ENCODE peak calls at places on chromosomes 3 and 15, in eight cellular contexts. Z, B, H, M, Q, J, A and C are unnamed samples.

GRCh38 chr3:189771842-189772494 is 140.8 kb downstream of the TP63 start:
- DNase-seq in Z (no peak), B (no peak), H (no peak), M (no peak), Q (no peak), J (no peak), A (no peak), C (no peak)

GRCh38 chr15:79339588-79340314 is 28.8 kb downstream of the TMED3 start:
- DNase-seq in Z (peak; percentile 66), B (no peak), H (peak; percentile 75), M (no peak), Q (peak; percentile 8), J (no peak), A (peak; percentile 53), C (no peak)

GRCh38 chr3:34947849-34948248 is 691.5 kb upstream of the ARPP21 start:
- DNase-seq in Z (no peak), B (no peak), H (peak; percentile 89), M (no peak), Q (no peak), J (no peak), A (peak; percentile 14), C (no peak)

GRCh38 chr3:139506792-139507191 is 30.5 kb upstream of the RBP2 start:
- DNase-seq in Z (peak; percentile 30), B (no peak), H (no peak), M (no peak), Q (peak; percentile 75), J (no peak), A (peak; percentile 12), C (no peak)

GRCh38 chr15:31352283-31352880 is 25.7 kb downstream of the KLF13 start:
- DNase-seq in Z (no peak), B (no peak), H (peak; percentile 23), M (no peak), Q (peak; percentile 62), J (no peak), A (no peak), C (no peak)

GRCh38 chr3:126438746-126439145 is 36.9 kb downstream of the ZXDC start:
- DNase-seq in Z (no peak), B (no peak), H (no peak), M (no peak), Q (no peak), J (no peak), A (no peak), C (no peak)

GRCh38 chr3:51799879-51800757 is 21.1 kb upstream of the IQCF6 start:
- DNase-seq in Z (peak; percentile 86), B (no peak), H (peak; percentile 85), M (no peak), Q (peak; percentile 40), J (peak; percentile 9), A (peak; percentile 84), C (peak; percentile 41)

GRCh38 chr15:27587810-27588209 is 511.3 kb downstream of the OCA2 start:
- DNase-seq in Z (no peak), B (no peak), H (no peak), M (no peak), Q (no peak), J (no peak), A (peak; percentile 88), C (no peak)

GRCh38 chr3:49377483-49377882 is 19.3 kb upstream of the GPX1 start:
- DNase-seq in Z (peak; percentile 56), B (no peak), H (peak; percentile 55), M (no peak), Q (no peak), J (no peak), A (no peak), C (no peak)

GRCh38 chr3:115658337-115659181 is 35.2 kb downstream of the GAP43 start:
- DNase-seq in Z (peak; percentile 66), B (peak; percentile 38), H (peak; percentile 90), M (peak; percentile 85), Q (peak; percentile 63), J (peak; percentile 42), A (peak; percentile 91), C (peak; percentile 30)

GRCh38 chr3:132368515-132368914 is 48.8 kb upstream of the DNAJC13 start:
- DNase-seq in Z (no peak), B (no peak), H (no peak), M (no peak), Q (no peak), J (no peak), A (no peak), C (no peak)

GRCh38 chr3:47296562-47297302 is 14.0 kb downstream of the KLHL18 start:
- DNase-seq in Z (no peak), B (no peak), H (no peak), M (no peak), Q (no peak), J (no peak), A (no peak), C (no peak)

GRCh38 chr3:14780927-14781507 is 37.7 kb upstream of the FGD5 start:
- DNase-seq in Z (peak; percentile 74), B (no peak), H (peak; percentile 80), M (no peak), Q (peak; percentile 79), J (no peak), A (peak; percentile 80), C (peak; percentile 78)

GRCh38 chr15:40360015-40360414 is 2.0 kb downstream of the DISP2 start:
- DNase-seq in Z (no peak), B (no peak), H (no peak), M (no peak), Q (no peak), J (no peak), A (no peak), C (no peak)

GRCh38 chr15:40355976-40356585 is 1.9 kb upstream of the DISP2 start:
- DNase-seq in Z (no peak), B (no peak), H (peak; percentile 40), M (no peak), Q (no peak), J (no peak), A (no peak), C (no peak)

GRCh38 chr15:40357246-40357645 is 773 bp upstream of the DISP2 start:
- DNase-seq in Z (no peak), B (no peak), H (no peak), M (no peak), Q (peak; percentile 70), J (no peak), A (no peak), C (no peak)

GRCh38 chr15:40358492-40359353 is 704 bp downstream of the DISP2 start:
- DNase-seq in Z (peak; percentile 27), B (no peak), H (no peak), M (no peak), Q (peak; percentile 39), J (peak; percentile 33), A (no peak), C (peak; percentile 18)

DNA sequence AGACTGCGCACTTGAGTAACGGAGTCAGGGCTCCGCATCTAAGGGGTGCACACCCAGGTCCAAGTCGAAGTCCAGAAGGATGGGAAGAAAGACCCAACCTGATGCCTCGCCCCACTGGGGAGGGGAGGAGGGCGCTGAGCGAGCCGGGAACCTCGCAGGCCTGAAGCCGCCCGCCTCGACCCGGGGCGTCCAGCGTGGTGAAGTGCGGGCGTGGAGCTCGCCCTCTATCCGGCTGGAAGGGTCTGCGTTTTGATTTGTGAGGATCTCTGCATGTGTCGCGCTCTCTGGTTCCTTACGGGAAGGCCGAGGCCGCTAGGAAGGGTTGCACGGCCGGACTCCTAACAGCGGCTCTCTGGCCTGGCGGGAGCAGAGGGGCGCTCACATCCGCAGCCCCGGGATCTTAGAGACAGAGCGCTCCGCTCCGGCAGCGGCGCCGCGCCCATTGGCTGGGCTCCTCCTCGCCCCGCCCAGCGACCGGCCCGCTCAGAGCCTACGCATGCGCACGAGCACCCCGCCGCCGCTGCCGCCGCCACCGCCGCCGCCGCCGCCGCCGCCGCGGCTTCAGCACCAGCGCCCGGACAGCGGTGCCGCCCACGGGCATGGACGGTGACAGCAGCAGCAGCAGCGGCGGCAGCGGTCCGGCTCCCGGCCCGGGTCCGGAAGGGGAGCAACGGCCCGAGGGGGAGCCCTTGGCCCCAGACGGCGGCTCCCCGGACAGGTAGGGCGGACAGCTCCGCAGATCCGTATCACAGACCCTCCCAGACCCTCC is at the start of gene DISP2:
- DNase-seq in Z (peak; percentile 84), B (peak; percentile 76), H (peak; percentile 86), M (peak; percentile 85), Q (peak; percentile 95), J (peak; percentile 84), A (peak; percentile 98), C (no peak)
- H3K27ac ChIP-seq in Z (no peak within 1 kb of the TSS), B (no peak within 1 kb of the TSS), H (no peak within 1 kb of the TSS), M (no peak within 1 kb of the TSS), Q (peak within 1 kb of the TSS; percentile 36), J (no peak within 1 kb of the TSS), A (no peak within 1 kb of the TSS), C (no peak within 1 kb of the TSS)

GRCh38 chr3:58564456-58565160 is 12.6 kb downstream of the FAM107A start:
- DNase-seq in Z (peak; percentile 96), B (no peak), H (peak; percentile 73), M (no peak), Q (peak; percentile 71), J (no peak), A (no peak), C (no peak)
- H3K27ac ChIP-seq in Z (peak overlapping the region; percentile 96), B (no peak overlapping the region), H (no peak overlapping the region), M (no peak overlapping the region), Q (no peak overlapping the region), J (no peak overlapping the region), A (no peak overlapping the region), C (no peak overlapping the region)

GRCh38 chr3:172613845-172614244 is 90.6 kb upstream of the TNFSF10 start:
- DNase-seq in Z (no peak), B (no peak), H (no peak), M (no peak), Q (no peak), J (no peak), A (no peak), C (no peak)

GRCh38 chr3:172614340-172615274 is 91.4 kb upstream of the TNFSF10 start:
- DNase-seq in Z (no peak), B (no peak), H (no peak), M (no peak), Q (no peak), J (no peak), A (no peak), C (no peak)

GRCh38 chr3:172617013-172617706 is 93.7 kb downstream of the NCEH1 start:
- DNase-seq in Z (no peak), B (no peak), H (no peak), M (no peak), Q (peak; percentile 70), J (no peak), A (no peak), C (no peak)

GRCh38 chr3:172616061-172616461 is 92.8 kb upstream of the TNFSF10 start:
- DNase-seq in Z (no peak), B (no peak), H (no peak), M (no peak), Q (peak; percentile 32), J (no peak), A (no peak), C (no peak)

DNA sequence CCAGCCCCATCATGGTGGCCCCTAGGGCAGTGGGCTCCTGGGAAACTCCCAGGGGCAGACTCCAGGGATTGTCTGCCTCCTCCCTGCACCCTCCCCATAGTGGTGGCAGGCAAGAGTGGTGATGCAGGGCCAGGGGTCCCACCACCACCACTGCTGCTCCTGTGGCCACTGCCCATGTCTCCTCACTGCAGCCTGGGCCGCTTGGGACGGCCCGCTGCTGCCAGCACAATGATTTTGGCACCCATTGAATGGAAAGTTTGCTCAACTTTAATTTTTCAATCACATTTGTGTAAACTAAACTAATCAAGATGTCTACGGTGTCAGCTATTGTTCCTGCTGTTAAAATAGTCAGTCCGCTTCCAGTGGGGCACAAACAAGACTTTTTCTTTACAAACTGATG is 92.1 kb upstream of the TNFSF10 start:
- DNase-seq in Z (no peak), B (no peak), H (no peak), M (no peak), Q (no peak), J (no peak), A (no peak), C (no peak)
- H3K27ac ChIP-seq in Z (no peak overlapping the region), B (no peak overlapping the region), H (no peak overlapping the region), M (no peak overlapping the region), Q (no peak overlapping the region), J (no peak overlapping the region), A (no peak overlapping the region), C (no peak overlapping the region)

GRCh38 chr3:185929192-185930151 is 8.3 kb downstream of the TRA2B start:
- DNase-seq in Z (no peak), B (no peak), H (no peak), M (no peak), Q (no peak), J (no peak), A (peak; percentile 23), C (no peak)
- H3K27ac ChIP-seq in Z (no peak overlapping the region), B (peak overlapping the region; percentile 56), H (peak overlapping the region; percentile 68), M (no peak overlapping the region), Q (peak overlapping the region; percentile 15), J (peak overlapping the region; percentile 62), A (peak overlapping the region; percentile 19), C (no peak overlapping the region)